ENCODE peak calls at places on chromosomes 7 and 10, in eight cellular contexts. One of them, this sample, is unnamed.

GRCh38 chr10:89563861-89564478 is 28.6 kb upstream of the SLC16A12 start:
- DNase-seq in adrenal gland: no peak
- DNase-seq in fibroblast of villous mesenchyme: peak
- DNase-seq in neural progenitor cell: peak
- DNase-seq in pancreas: no peak
- DNase-seq in endodermal cell: no peak
- DNase-seq in A673: peak
- DNase-seq in colonic mucosa: peak
- DNase-seq in this sample: no peak

GRCh38 chr10:35887686-35888085 is 245.6 kb upstream of the FZD8 start:
- DNase-seq in adrenal gland: no peak
- DNase-seq in fibroblast of villous mesenchyme: no peak
- DNase-seq in neural progenitor cell: no peak
- DNase-seq in pancreas: no peak
- DNase-seq in endodermal cell: no peak
- DNase-seq in A673: no peak
- DNase-seq in colonic mucosa: peak
- DNase-seq in this sample: no peak

GRCh38 chr7:75691793-75692543 is 46.8 kb downstream of the HIP1 start:
- DNase-seq in adrenal gland: no peak
- DNase-seq in fibroblast of villous mesenchyme: no peak
- DNase-seq in neural progenitor cell: no peak
- DNase-seq in pancreas: no peak
- DNase-seq in endodermal cell: no peak
- DNase-seq in A673: no peak
- DNase-seq in colonic mucosa: no peak
- DNase-seq in this sample: no peak

GRCh38 chr7:94394399-94395140 is at the start of gene COL1A2:
- DNase-seq in adrenal gland: peak
- DNase-seq in fibroblast of villous mesenchyme: peak
- DNase-seq in neural progenitor cell: peak
- DNase-seq in pancreas: peak
- DNase-seq in endodermal cell: peak
- DNase-seq in A673: peak
- DNase-seq in colonic mucosa: peak
- DNase-seq in this sample: peak

GRCh38 chr7:22393825-22394458 is 37.0 kb upstream of the RAPGEF5 start:
- DNase-seq in adrenal gland: no peak
- DNase-seq in fibroblast of villous mesenchyme: no peak
- DNase-seq in neural progenitor cell: no peak
- DNase-seq in pancreas: no peak
- DNase-seq in endodermal cell: no peak
- DNase-seq in A673: no peak
- DNase-seq in colonic mucosa: no peak
- DNase-seq in this sample: no peak

GRCh38 chr7:18798018-18798906 is 302.7 kb downstream of the HDAC9 start:
- DNase-seq in adrenal gland: no peak
- DNase-seq in fibroblast of villous mesenchyme: no peak
- DNase-seq in neural progenitor cell: no peak
- DNase-seq in pancreas: no peak
- DNase-seq in endodermal cell: no peak
- DNase-seq in A673: no peak
- DNase-seq in colonic mucosa: no peak
- DNase-seq in this sample: no peak

GRCh38 chr7:101891936-101892640 is 74.7 kb downstream of the CUX1 start:
- DNase-seq in adrenal gland: no peak
- DNase-seq in fibroblast of villous mesenchyme: peak
- DNase-seq in neural progenitor cell: no peak
- DNase-seq in pancreas: no peak
- DNase-seq in endodermal cell: no peak
- DNase-seq in A673: no peak
- DNase-seq in colonic mucosa: no peak
- DNase-seq in this sample: no peak

GRCh38 chr7:156566812-156567549 is 73.6 kb upstream of the RNF32 start:
- DNase-seq in adrenal gland: no peak
- DNase-seq in fibroblast of villous mesenchyme: no peak
- DNase-seq in neural progenitor cell: no peak
- DNase-seq in pancreas: no peak
- DNase-seq in endodermal cell: no peak
- DNase-seq in A673: no peak
- DNase-seq in colonic mucosa: peak
- DNase-seq in this sample: no peak

GRCh38 chr7:157011333-157012112 is 1.1 kb upstream of the MNX1 start:
- DNase-seq in adrenal gland: no peak
- DNase-seq in fibroblast of villous mesenchyme: no peak
- DNase-seq in neural progenitor cell: peak
- DNase-seq in pancreas: no peak
- DNase-seq in endodermal cell: peak
- DNase-seq in A673: no peak
- DNase-seq in colonic mucosa: peak
- DNase-seq in this sample: no peak

GRCh38 chr10:17094844-17095243 is 34.8 kb downstream of the CUBN start:
- DNase-seq in adrenal gland: no peak
- DNase-seq in fibroblast of villous mesenchyme: no peak
- DNase-seq in neural progenitor cell: no peak
- DNase-seq in pancreas: no peak
- DNase-seq in endodermal cell: no peak
- DNase-seq in A673: no peak
- DNase-seq in colonic mucosa: no peak
- DNase-seq in this sample: no peak

GRCh38 chr10:79026806-79027146 is 42.0 kb upstream of the ZMIZ1 start:
- DNase-seq in adrenal gland: no peak
- DNase-seq in fibroblast of villous mesenchyme: no peak
- DNase-seq in neural progenitor cell: no peak
- DNase-seq in pancreas: peak
- DNase-seq in endodermal cell: no peak
- DNase-seq in A673: no peak
- DNase-seq in colonic mucosa: no peak
- DNase-seq in this sample: no peak

GRCh38 chr7:128405345-128406146 is 4.2 kb downstream of the IMPDH1 start:
- DNase-seq in adrenal gland: no peak
- DNase-seq in fibroblast of villous mesenchyme: peak
- DNase-seq in neural progenitor cell: peak
- DNase-seq in pancreas: peak
- DNase-seq in endodermal cell: peak
- DNase-seq in A673: peak
- DNase-seq in colonic mucosa: peak
- DNase-seq in this sample: no peak

GRCh38 chr7:27175005-27175625 is 995 bp upstream of the HOXA10 start:
- DNase-seq in adrenal gland: no peak
- DNase-seq in fibroblast of villous mesenchyme: peak
- DNase-seq in neural progenitor cell: no peak
- DNase-seq in pancreas: peak
- DNase-seq in endodermal cell: peak
- DNase-seq in A673: no peak
- DNase-seq in colonic mucosa: peak
- DNase-seq in this sample: no peak

GRCh38 chr7:80243425-80243824 is 108.8 kb downstream of the GNAI1 start:
- DNase-seq in adrenal gland: no peak
- DNase-seq in fibroblast of villous mesenchyme: peak
- DNase-seq in neural progenitor cell: no peak
- DNase-seq in pancreas: no peak
- DNase-seq in endodermal cell: no peak
- DNase-seq in A673: no peak
- DNase-seq in colonic mucosa: no peak
- DNase-seq in this sample: no peak

GRCh38 chr10:61733358-61733940 is 70.7 kb downstream of the CABCOCO1 start:
- DNase-seq in adrenal gland: no peak
- DNase-seq in fibroblast of villous mesenchyme: peak
- DNase-seq in neural progenitor cell: peak
- DNase-seq in pancreas: no peak
- DNase-seq in endodermal cell: no peak
- DNase-seq in A673: peak
- DNase-seq in colonic mucosa: no peak
- DNase-seq in this sample: no peak

GRCh38 chr10:77417806-77418205 is 219.8 kb downstream of the KCNMA1 start:
- DNase-seq in adrenal gland: no peak
- DNase-seq in fibroblast of villous mesenchyme: no peak
- DNase-seq in neural progenitor cell: no peak
- DNase-seq in pancreas: no peak
- DNase-seq in endodermal cell: no peak
- DNase-seq in A673: no peak
- DNase-seq in colonic mucosa: no peak
- DNase-seq in this sample: no peak

GRCh38 chr10:102656026-102656425 is 11.7 kb downstream of the TRIM8 start:
- DNase-seq in adrenal gland: no peak
- DNase-seq in fibroblast of villous mesenchyme: no peak
- DNase-seq in neural progenitor cell: no peak
- DNase-seq in pancreas: peak
- DNase-seq in endodermal cell: no peak
- DNase-seq in A673: no peak
- DNase-seq in colonic mucosa: no peak
- DNase-seq in this sample: no peak

GRCh38 chr7:113805976-113806375 is 112.8 kb downstream of the PPP1R3A start:
- DNase-seq in adrenal gland: no peak
- DNase-seq in fibroblast of villous mesenchyme: no peak
- DNase-seq in neural progenitor cell: no peak
- DNase-seq in pancreas: no peak
- DNase-seq in endodermal cell: no peak
- DNase-seq in A673: no peak
- DNase-seq in colonic mucosa: no peak
- DNase-seq in this sample: no peak

GRCh38 chr10:18195060-18195799 is 55.0 kb downstream of the CACNB2 start:
- DNase-seq in adrenal gland: no peak
- DNase-seq in fibroblast of villous mesenchyme: peak
- DNase-seq in neural progenitor cell: no peak
- DNase-seq in pancreas: no peak
- DNase-seq in endodermal cell: no peak
- DNase-seq in A673: peak
- DNase-seq in colonic mucosa: no peak
- DNase-seq in this sample: no peak

DNA sequence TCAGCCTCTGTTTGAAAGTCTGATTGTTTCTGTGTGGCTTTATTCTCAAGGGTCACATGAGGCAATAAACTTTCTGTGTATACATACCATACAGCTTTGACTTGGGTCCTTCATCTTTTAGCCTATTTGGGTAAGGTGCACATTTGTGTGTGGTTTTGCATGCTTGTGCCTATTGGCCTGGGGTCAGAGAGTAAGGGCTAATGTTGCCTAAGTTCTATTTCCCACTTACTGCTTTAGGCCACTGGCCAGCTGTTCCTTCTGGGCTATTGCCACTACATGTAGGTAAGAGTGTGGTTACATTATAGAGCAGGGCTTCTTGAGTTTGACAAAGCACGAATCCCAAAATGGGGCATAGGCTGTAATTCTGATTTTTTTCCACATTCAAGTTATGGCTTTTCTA is 21.8 kb downstream of the BBIP1 start:
- DNase-seq in adrenal gland: no peak
- DNase-seq in fibroblast of villous mesenchyme: peak
- DNase-seq in neural progenitor cell: no peak
- DNase-seq in pancreas: no peak
- DNase-seq in endodermal cell: no peak
- DNase-seq in A673: no peak
- DNase-seq in colonic mucosa: no peak
- DNase-seq in this sample: no peak
- TF ChIP-seq CTCF in adrenal gland: no peak
- TF ChIP-seq CTCF in fibroblast of villous mesenchyme: no peak
- TF ChIP-seq CTCF in neural progenitor cell: no peak
- TF ChIP-seq CTCF in pancreas: no peak
- TF ChIP-seq CTCF in endodermal cell: no peak
- TF ChIP-seq CTCF in A673: no peak
- TF ChIP-seq CTCF in colonic mucosa: no peak
- TF ChIP-seq CTCF in this sample: no peak

GRCh38 chr10:117664288-117664687 is 121.7 kb downstream of the EMX2 start:
- DNase-seq in adrenal gland: no peak
- DNase-seq in fibroblast of villous mesenchyme: no peak
- DNase-seq in neural progenitor cell: no peak
- DNase-seq in pancreas: no peak
- DNase-seq in endodermal cell: no peak
- DNase-seq in A673: no peak
- DNase-seq in colonic mucosa: no peak
- DNase-seq in this sample: no peak
- TF ChIP-seq CTCF in adrenal gland: no peak
- TF ChIP-seq CTCF in fibroblast of villous mesenchyme: no peak
- TF ChIP-seq CTCF in neural progenitor cell: no peak
- TF ChIP-seq CTCF in pancreas: no peak
- TF ChIP-seq CTCF in endodermal cell: no peak
- TF ChIP-seq CTCF in A673: no peak
- TF ChIP-seq CTCF in colonic mucosa: no peak
- TF ChIP-seq CTCF in this sample: no peak

GRCh38 chr10:126844406-126844805 is 60.8 kb upstream of the DOCK1 start:
- DNase-seq in adrenal gland: no peak
- DNase-seq in fibroblast of villous mesenchyme: no peak
- DNase-seq in neural progenitor cell: no peak
- DNase-seq in pancreas: no peak
- DNase-seq in endodermal cell: no peak
- DNase-seq in A673: no peak
- DNase-seq in colonic mucosa: no peak
- DNase-seq in this sample: peak

GRCh38 chr10:126849646-126850045 is 55.6 kb upstream of the DOCK1 start:
- DNase-seq in adrenal gland: no peak
- DNase-seq in fibroblast of villous mesenchyme: no peak
- DNase-seq in neural progenitor cell: no peak
- DNase-seq in pancreas: no peak
- DNase-seq in endodermal cell: no peak
- DNase-seq in A673: no peak
- DNase-seq in colonic mucosa: no peak
- DNase-seq in this sample: peak

GRCh38 chr10:126847666-126848065 is 57.6 kb upstream of the DOCK1 start:
- DNase-seq in adrenal gland: no peak
- DNase-seq in fibroblast of villous mesenchyme: no peak
- DNase-seq in neural progenitor cell: no peak
- DNase-seq in pancreas: no peak
- DNase-seq in endodermal cell: no peak
- DNase-seq in A673: no peak
- DNase-seq in colonic mucosa: no peak
- DNase-seq in this sample: peak

GRCh38 chr10:126846469-126846868 is 58.8 kb upstream of the DOCK1 start:
- DNase-seq in adrenal gland: no peak
- DNase-seq in fibroblast of villous mesenchyme: no peak
- DNase-seq in neural progenitor cell: no peak
- DNase-seq in pancreas: no peak
- DNase-seq in endodermal cell: no peak
- DNase-seq in A673: no peak
- DNase-seq in colonic mucosa: no peak
- DNase-seq in this sample: peak

GRCh38 chr10:126846959-126847358 is 58.3 kb upstream of the DOCK1 start:
- DNase-seq in adrenal gland: no peak
- DNase-seq in fibroblast of villous mesenchyme: no peak
- DNase-seq in neural progenitor cell: no peak
- DNase-seq in pancreas: no peak
- DNase-seq in endodermal cell: no peak
- DNase-seq in A673: no peak
- DNase-seq in colonic mucosa: no peak
- DNase-seq in this sample: no peak
- TF ChIP-seq CTCF in adrenal gland: no peak
- TF ChIP-seq CTCF in fibroblast of villous mesenchyme: peak
- TF ChIP-seq CTCF in neural progenitor cell: peak
- TF ChIP-seq CTCF in pancreas: no peak
- TF ChIP-seq CTCF in endodermal cell: peak
- TF ChIP-seq CTCF in A673: peak
- TF ChIP-seq CTCF in colonic mucosa: no peak
- TF ChIP-seq CTCF in this sample: no peak

GRCh38 chr7:120041798-120042197 is 231.2 kb upstream of the KCND2 start:
- DNase-seq in adrenal gland: no peak
- DNase-seq in fibroblast of villous mesenchyme: no peak
- DNase-seq in neural progenitor cell: no peak
- DNase-seq in pancreas: no peak
- DNase-seq in endodermal cell: no peak
- DNase-seq in A673: no peak
- DNase-seq in colonic mucosa: no peak
- DNase-seq in this sample: no peak

GRCh38 chr7:120043250-120043649 is 229.7 kb upstream of the KCND2 start:
- DNase-seq in adrenal gland: no peak
- DNase-seq in fibroblast of villous mesenchyme: peak
- DNase-seq in neural progenitor cell: no peak
- DNase-seq in pancreas: no peak
- DNase-seq in endodermal cell: no peak
- DNase-seq in A673: no peak
- DNase-seq in colonic mucosa: no peak
- DNase-seq in this sample: no peak

GRCh38 chr7:120039138-120039537 is 233.8 kb upstream of the KCND2 start:
- DNase-seq in adrenal gland: no peak
- DNase-seq in fibroblast of villous mesenchyme: no peak
- DNase-seq in neural progenitor cell: no peak
- DNase-seq in pancreas: no peak
- DNase-seq in endodermal cell: no peak
- DNase-seq in A673: no peak
- DNase-seq in colonic mucosa: no peak
- DNase-seq in this sample: no peak
- TF ChIP-seq CTCF in adrenal gland: no peak
- TF ChIP-seq CTCF in fibroblast of villous mesenchyme: no peak
- TF ChIP-seq CTCF in neural progenitor cell: no peak
- TF ChIP-seq CTCF in pancreas: no peak
- TF ChIP-seq CTCF in endodermal cell: no peak
- TF ChIP-seq CTCF in A673: no peak
- TF ChIP-seq CTCF in colonic mucosa: no peak
- TF ChIP-seq CTCF in this sample: no peak

This sample was measured in osteocyte.